ENCODE peak calls at places on chromosomes 16 and 17, in five cellular contexts. O, T, A, H and C are unnamed samples.

GRCh38 chr17:72176516-72176851 is 55.7 kb downstream of the SOX9 start:
- DNase-seq in O (no peak), T (no peak), A (no peak), H (no peak), C (no peak)

GRCh38 chr17:18076941-18077340 is 10.8 kb upstream of the DRG2 start:
- DNase-seq in O (no peak), T (no peak), A (no peak), H (no peak), C (no peak)

GRCh38 chr17:27206447-27206846 is 87.5 kb upstream of the WSB1 start:
- DNase-seq in O (peak; percentile 49), T (no peak), A (no peak), H (peak; percentile 8), C (peak; percentile 45)

GRCh38 chr16:71848622-71849021 is 2.8 kb downstream of the ATXN1L start:
- DNase-seq in O (no peak), T (no peak), A (no peak), H (no peak), C (no peak)

GRCh38 chr16:83768976-83769375 is 38.8 kb upstream of the HSBP1 start:
- DNase-seq in O (no peak), T (no peak), A (no peak), H (no peak), C (no peak)

GRCh38 chr16:10509534-10510025 is 70.8 kb downstream of the EMP2 start:
- DNase-seq in O (peak; percentile 91), T (peak; percentile 70), A (peak; percentile 33), H (peak; percentile 91), C (peak; percentile 92)

GRCh38 chr17:61411944-61412859 is 12.6 kb downstream of the TBX2 start:
- DNase-seq in O (peak; percentile 57), T (peak; percentile 5), A (no peak), H (peak; percentile 64), C (peak; percentile 78)

GRCh38 chr17:82343560-82343959 is 10.0 kb upstream of the SECTM1 start:
- DNase-seq in O (peak; percentile 48), T (no peak), A (no peak), H (no peak), C (peak; percentile 29)

GRCh38 chr17:31917065-31917529 is 15.6 kb upstream of the UTP6 start:
- DNase-seq in O (no peak), T (no peak), A (no peak), H (no peak), C (peak; percentile 54)

GRCh38 chr17:48636177-48637018 is 10.2 kb upstream of the HOXB9 start:
- DNase-seq in O (peak; percentile 95), T (no peak), A (peak; percentile 85), H (peak; percentile 83), C (peak; percentile 98)

GRCh38 chr16:66409156-66409555 is 17.9 kb upstream of the BEAN1 start:
- DNase-seq in O (no peak), T (no peak), A (no peak), H (no peak), C (no peak)

GRCh38 chr17:8185580-8186445 is 4.2 kb downstream of the BORCS6 start:
- DNase-seq in O (peak; percentile 78), T (no peak), A (no peak), H (peak; percentile 65), C (peak; percentile 80)

GRCh38 chr16:49378816-49379215 is 5.2 kb downstream of the C16orf78 start:
- DNase-seq in O (no peak), T (no peak), A (no peak), H (no peak), C (no peak)

GRCh38 chr17:31724619-31725018 is 134.4 kb downstream of the COPRS start:
- DNase-seq in O (no peak), T (no peak), A (no peak), H (no peak), C (no peak)

GRCh38 chr16:30369938-30370443 is 303 bp downstream of the TBC1D10B start:
- DNase-seq in O (no peak), T (no peak), A (no peak), H (no peak), C (no peak)

GRCh38 chr17:75681289-75681688 is 14.2 kb downstream of the SAP30BP start:
- DNase-seq in O (no peak), T (no peak), A (no peak), H (no peak), C (no peak)

GRCh38 chr16:19872935-19873334 is 11.7 kb downstream of the GPRC5B start:
- DNase-seq in O (no peak), T (no peak), A (no peak), H (no peak), C (no peak)

GRCh38 chr17:7262192-7263070 is at the start of gene CLDN7:
- DNase-seq in O (no peak), T (no peak), A (peak; percentile 90), H (no peak), C (peak; percentile 98)

GRCh38 chr16:68590201-68590994 is 51.3 kb downstream of the ZFP90 start:
- DNase-seq in O (peak; percentile 62), T (no peak), A (peak; percentile 64), H (peak; percentile 60), C (peak; percentile 93)

GRCh38 chr17:33118391-33118790 is 126.7 kb downstream of the SPACA3 start:
- DNase-seq in O (no peak), T (no peak), A (no peak), H (no peak), C (no peak)

GRCh38 chr17:80872999-80873951 is 118.4 kb upstream of the CHMP6 start:
- DNase-seq in O (no peak), T (no peak), A (peak; percentile 38), H (no peak), C (peak; percentile 85)
- H3K4me1 ChIP-seq in O (peaks cover 4% of the 10 kb centered on the region), T (peaks cover 16% of the 10 kb centered on the region), A (peaks cover 21% of the 10 kb centered on the region), H (peaks cover under 1% of the 10 kb centered on the region), C (peaks cover 14% of the 10 kb centered on the region)

GRCh38 chr17:77736207-77736600 is 222.3 kb upstream of the TNRC6C start:
- DNase-seq in O (no peak), T (no peak), A (no peak), H (no peak), C (peak; percentile 29)

GRCh38 chr17:77735341-77736206 is 222.9 kb upstream of the TNRC6C start:
- DNase-seq in O (peak; percentile 74), T (no peak), A (no peak), H (no peak), C (no peak)

GRCh38 chr17:77733576-77734296 is 224.8 kb upstream of the TNRC6C start:
- DNase-seq in O (no peak), T (no peak), A (no peak), H (no peak), C (no peak)

GRCh38 chr17:77734371-77735050 is 224.0 kb upstream of the TNRC6C start:
- DNase-seq in O (peak; percentile 48), T (no peak), A (no peak), H (peak; percentile 21), C (peak; percentile 44)

GRCh38 chr17:77735051-77735340 is 223.5 kb upstream of the TNRC6C start:
- DNase-seq in O (no peak), T (no peak), A (no peak), H (no peak), C (no peak)
- TF ChIP-seq CREB1 in O (no peak), T (no peak), A (no peak), H (no peak), C (no peak)

GRCh38 chr16:1537138-1537577 is 3.7 kb downstream of the TMEM204 start:
- DNase-seq in O (no peak), T (no peak), A (no peak), H (no peak), C (no peak)
- H3K4me1 ChIP-seq in O (peaks cover 74% of the 10 kb centered on the region), T (no peaks in the 10 kb centered on the region), A (no peaks in the 10 kb centered on the region), H (no peaks in the 10 kb centered on the region), C (no peaks in the 10 kb centered on the region)

DNA sequence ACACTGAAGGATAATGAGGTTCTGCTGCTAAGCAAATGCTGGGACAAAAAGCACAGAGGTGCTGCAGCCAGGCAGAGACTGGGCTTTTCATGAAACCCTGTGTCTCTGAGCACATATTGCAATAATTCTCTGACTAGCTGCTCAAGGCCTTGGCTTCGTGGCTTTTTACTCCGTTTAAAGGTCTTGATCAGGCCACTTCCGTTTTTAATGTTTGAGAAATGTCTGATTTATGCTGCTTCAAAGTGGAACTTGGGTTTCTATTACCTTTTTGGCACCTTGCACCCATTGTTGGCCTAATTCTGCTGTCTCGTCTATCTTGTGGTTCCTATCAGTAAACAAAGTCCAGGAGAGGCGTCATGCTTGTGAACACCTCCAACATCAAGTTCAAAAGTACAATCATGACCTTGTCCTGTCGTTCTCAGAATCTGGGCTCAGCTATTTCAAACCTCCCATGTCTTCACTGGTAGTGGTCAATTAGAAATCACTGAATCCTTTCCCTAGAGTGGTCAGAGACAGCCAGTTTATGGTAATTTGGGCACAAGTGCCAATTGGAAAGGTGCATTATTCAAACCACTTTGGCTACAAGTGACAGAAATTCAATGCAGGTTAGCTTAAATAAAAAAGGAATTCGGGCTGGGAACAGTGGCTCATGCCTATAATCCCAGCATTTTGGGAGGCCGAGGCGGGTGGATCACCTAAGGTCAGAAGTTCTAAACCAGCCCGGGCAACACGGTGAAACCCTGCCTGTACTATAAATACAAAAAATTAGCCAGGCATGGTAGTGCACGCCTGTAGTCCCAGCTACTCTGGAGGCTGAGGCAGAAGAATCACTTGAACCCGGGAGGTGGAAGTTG is 33.3 kb upstream of the METTL9 start:
- DNase-seq in O (no peak), T (no peak), A (no peak), H (peak; percentile 92), C (no peak)
- TF ChIP-seq CREB1 in O (no peak), T (no peak), A (no peak), H (peak; percentile 41), C (no peak)

GRCh38 chr16:70750893-70751467 is 50.0 kb downstream of the VAC14 start:
- DNase-seq in O (no peak), T (no peak), A (no peak), H (no peak), C (no peak)
- H3K4me1 ChIP-seq in O (peaks cover 49% of the 10 kb centered on the region), T (peaks cover 4% of the 10 kb centered on the region), A (peaks cover 10% of the 10 kb centered on the region), H (peaks cover 45% of the 10 kb centered on the region), C (peaks cover 9% of the 10 kb centered on the region)

DNA sequence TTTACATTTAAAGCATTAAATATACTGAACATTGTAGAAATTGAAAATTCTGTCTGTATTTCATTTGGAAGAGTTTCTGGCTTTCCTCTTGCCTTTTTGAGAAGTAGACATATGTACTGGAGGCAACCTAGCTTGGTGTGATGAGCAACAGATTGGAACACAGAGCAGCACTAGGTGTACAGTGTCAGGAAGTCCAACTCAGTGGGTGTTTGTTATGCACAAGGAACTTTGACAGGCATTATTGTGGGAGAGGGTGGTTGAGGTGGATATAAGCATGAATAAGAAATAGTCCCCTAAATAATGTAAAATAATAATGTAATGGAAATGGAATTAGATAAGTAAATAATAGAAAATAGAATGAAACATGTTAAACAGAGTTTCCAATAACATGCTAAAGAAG is 58.1 kb downstream of the PPM1E start:
- DNase-seq in O (no peak), T (no peak), A (no peak), H (no peak), C (no peak)
- TF ChIP-seq CREB1 in O (no peak), T (no peak), A (no peak), H (no peak), C (no peak)

GRCh38 chr16:11673091-11674000 is 5.1 kb downstream of the SNN start:
- DNase-seq in O (no peak), T (no peak), A (no peak), H (no peak), C (no peak)
- H3K4me1 ChIP-seq in O (peaks cover 64% of the 10 kb centered on the region), T (peaks cover 60% of the 10 kb centered on the region), A (peaks cover 28% of the 10 kb centered on the region), H (peaks cover 50% of the 10 kb centered on the region), C (peaks cover 16% of the 10 kb centered on the region)